ENCODE peak calls at places on chromosomes 6 and 20, in five cellular contexts. G, P, I, S and L are unnamed samples. For H3K4me1, the result is how much of the 10 kb centered on the place peaks cover.

GRCh38 chr6:17525637-17526036 is 74.5 kb upstream of the FAM8A1 start:
- DNase-seq in P (no peak), I (no peak), S (no peak), G (no peak), L (no peak)

GRCh38 chr6:164114656-164115055 is 700.1 kb downstream of the QKI start:
- DNase-seq in S (no peak), G (no peak), P (no peak), I (no peak), L (no peak)

GRCh38 chr6:36139991-36140710 is 9.8 kb downstream of the MAPK13 start:
- DNase-seq in S (no peak), I (no peak), P (no peak), G (no peak), L (no peak)

GRCh38 chr6:36099872-36100483 is 30.3 kb upstream of the MAPK13 start:
- DNase-seq in I (no peak), G (no peak), S (no peak), P (no peak), L (no peak)

GRCh38 chr6:42616716-42617115 is 52.9 kb downstream of the UBR2 start:
- DNase-seq in P (no peak), S (no peak), I (peak), G (no peak), L (no peak)

GRCh38 chr6:166736606-166737005 is 109.6 kb upstream of the RPS6KA2 start:
- DNase-seq in I (peak), G (no peak), S (no peak), P (no peak), L (no peak)

GRCh38 chr6:110629153-110629552 is 152.7 kb upstream of the SLC22A16 start:
- DNase-seq in P (no peak), G (no peak), S (no peak), I (no peak), L (no peak)

GRCh38 chr20:43721097-43721428 is 5.7 kb downstream of the GTSF1L start:
- DNase-seq in P (no peak), G (no peak), S (no peak), I (no peak), L (no peak)

GRCh38 chr6:169034523-169035167 is 219.0 kb downstream of the THBS2 start:
- DNase-seq in G (no peak), S (peak), I (peak), P (no peak), L (no peak)

GRCh38 chr6:38774933-38775707 is 60.0 kb downstream of the DNAH8 start:
- DNase-seq in G (no peak), P (no peak), I (no peak), S (no peak), L (no peak)

GRCh38 chr6:44342489-44342888 is at the start of gene SPATS1:
- DNase-seq in P (no peak), G (peak), S (no peak), I (no peak), L (no peak)

GRCh38 chr20:34994509-34995131 is 39.0 kb downstream of the MYH7B start:
- DNase-seq in I (no peak), P (no peak), S (no peak), G (no peak), L (no peak)

GRCh38 chr20:20655883-20656282 is 56.6 kb downstream of the RALGAPA2 start:
- DNase-seq in S (no peak), G (no peak), I (no peak), P (no peak), L (no peak)

GRCh38 chr20:31710423-31711250 is 12.0 kb downstream of the BCL2L1 start:
- DNase-seq in S (peak), G (no peak), P (peak), I (no peak), L (peak)

GRCh38 chr6:11367638-11368199 is 135.3 kb upstream of the NEDD9 start:
- DNase-seq in S (no peak), G (no peak), I (no peak), P (no peak), L (no peak)

GRCh38 chr6:11431455-11431937 is 106.1 kb upstream of the TMEM170B start:
- DNase-seq in I (no peak), G (no peak), S (no peak), P (no peak), L (no peak)

GRCh38 chr20:30594112-30594511 is 663.4 kb upstream of the DEFB115 start:
- DNase-seq in I (no peak), G (no peak), P (no peak), S (no peak), L (no peak)

GRCh38 chr20:52622086-52622485 is 350.1 kb upstream of the TSHZ2 start:
- DNase-seq in I (no peak), G (no peak), S (no peak), P (no peak), L (no peak)

GRCh38 chr6:125984311-125984710 is 2.0 kb upstream of the TRMT11 start:
- DNase-seq in I (peak), G (no peak), P (no peak), S (no peak), L (no peak)

GRCh38 chr20:24403410-24403809 is 66.0 kb upstream of the SYNDIG1 start:
- DNase-seq in P (no peak), I (no peak), G (no peak), S (no peak), L (no peak)

GRCh38 chr6:83369692-83370091 is 61.2 kb downstream of the ME1 start:
- DNase-seq in P (no peak), I (no peak), S (no peak), G (no peak), L (no peak)

GRCh38 chr6:98949589-98949988 is 1.8 kb upstream of the FBXL4 start:
- DNase-seq in S (no peak), I (no peak), P (no peak), G (no peak), L (no peak)

GRCh38 chr6:158654960-158655485 is 5.2 kb downstream of the SYTL3 start:
- DNase-seq in P (peak), G (no peak), I (peak), S (peak), L (no peak)

GRCh38 chr20:52826321-52826720 is 145.8 kb upstream of the TSHZ2 start:
- DNase-seq in G (no peak), S (no peak), P (no peak), I (no peak), L (no peak)

GRCh38 chr20:57165427-57166004 is 100.9 kb downstream of the BMP7 start:
- DNase-seq in S (no peak), G (no peak), I (no peak), P (no peak), L (no peak)

GRCh38 chr6:121437861-121438651 is 2.6 kb downstream of the GJA1 start:
- DNase-seq in P (peak), G (peak), I (peak), S (no peak), L (no peak)

GRCh38 chr6:103729658-103730057 is 1130.1 kb downstream of the HACE1 start:
- DNase-seq in S (no peak), I (no peak), G (no peak), P (no peak), L (no peak)

GRCh38 chr20:63279931-63280330 is 7.3 kb downstream of the ARFGAP1 start:
- DNase-seq in S (no peak), P (no peak), G (no peak), I (no peak), L (no peak)

GRCh38 chr20:1322511-1323245 is 6.3 kb downstream of the SDCBP2 start:
- DNase-seq in G (peak), P (peak), S (peak), I (peak), L (no peak)

GRCh38 chr6:133768656-133769295 is 120.1 kb upstream of the TCF21 start:
- DNase-seq in I (no peak), P (peak), G (peak), S (no peak), L (no peak)

GRCh38 chr6:88301888-88302768 is 136.0 kb upstream of the CNR1 start:
- DNase-seq in G (no peak), S (no peak), P (no peak), I (no peak), L (no peak)

DNA sequence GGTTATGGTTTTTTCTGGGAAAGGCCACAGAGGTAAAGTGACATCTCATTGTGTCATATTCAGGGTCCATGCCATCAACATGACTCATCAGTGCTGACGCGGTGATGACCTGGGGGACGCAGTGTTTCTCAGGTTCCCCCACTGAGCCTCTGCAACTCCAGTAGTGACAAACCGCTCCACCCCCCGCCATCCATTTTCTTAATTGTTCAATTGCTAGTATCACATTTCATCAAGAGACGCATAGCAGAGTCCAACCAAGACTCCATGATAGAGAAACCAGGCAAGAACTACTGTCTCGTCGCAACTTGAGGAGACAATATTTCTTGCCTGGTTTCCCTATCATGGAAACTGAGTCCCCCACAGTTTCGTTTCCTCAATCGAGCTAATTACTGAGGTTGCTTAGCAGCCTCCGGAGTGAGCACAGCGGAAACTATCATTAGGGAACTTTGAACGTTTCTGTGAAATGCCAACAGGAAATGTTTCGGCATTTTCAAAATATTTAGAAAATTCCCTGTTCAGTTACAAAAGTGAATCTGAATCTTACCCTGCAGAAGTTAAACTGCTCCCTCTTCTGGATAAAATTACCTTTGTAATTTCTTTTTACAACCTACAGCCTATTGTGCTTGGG is 12.2 kb upstream of the SERPINB1 start:
- DNase-seq in P (peak), I (peak), G (no peak), S (no peak), L (no peak)
- H3K4me3 ChIP-seq in P (peak), I (peak), G (peak), S (peak), L (peak)

GRCh38 chr6:118965843-118966242 is 30.9 kb upstream of the MCM9 start:
- DNase-seq in G (no peak), S (no peak), I (no peak), P (no peak), L (no peak)

GRCh38 chr6:118965354-118965753 is 30.4 kb upstream of the MCM9 start:
- DNase-seq in G (no peak), P (no peak), I (no peak), S (no peak), L (no peak)

GRCh38 chr6:118968416-118968815 is 33.5 kb upstream of the MCM9 start:
- DNase-seq in P (no peak), I (peak), G (no peak), S (no peak), L (no peak)

GRCh38 chr6:118970866-118971265 is 35.9 kb upstream of the MCM9 start:
- DNase-seq in I (no peak), P (no peak), G (no peak), S (no peak), L (no peak)

GRCh38 chr6:118967239-118967638 is 32.3 kb upstream of the MCM9 start:
- DNase-seq in I (no peak), G (no peak), S (no peak), P (no peak), L (no peak)
- H3K4me1 ChIP-seq in I (under half), G (under half), S (under half), P (under half), L (under half)

DNA sequence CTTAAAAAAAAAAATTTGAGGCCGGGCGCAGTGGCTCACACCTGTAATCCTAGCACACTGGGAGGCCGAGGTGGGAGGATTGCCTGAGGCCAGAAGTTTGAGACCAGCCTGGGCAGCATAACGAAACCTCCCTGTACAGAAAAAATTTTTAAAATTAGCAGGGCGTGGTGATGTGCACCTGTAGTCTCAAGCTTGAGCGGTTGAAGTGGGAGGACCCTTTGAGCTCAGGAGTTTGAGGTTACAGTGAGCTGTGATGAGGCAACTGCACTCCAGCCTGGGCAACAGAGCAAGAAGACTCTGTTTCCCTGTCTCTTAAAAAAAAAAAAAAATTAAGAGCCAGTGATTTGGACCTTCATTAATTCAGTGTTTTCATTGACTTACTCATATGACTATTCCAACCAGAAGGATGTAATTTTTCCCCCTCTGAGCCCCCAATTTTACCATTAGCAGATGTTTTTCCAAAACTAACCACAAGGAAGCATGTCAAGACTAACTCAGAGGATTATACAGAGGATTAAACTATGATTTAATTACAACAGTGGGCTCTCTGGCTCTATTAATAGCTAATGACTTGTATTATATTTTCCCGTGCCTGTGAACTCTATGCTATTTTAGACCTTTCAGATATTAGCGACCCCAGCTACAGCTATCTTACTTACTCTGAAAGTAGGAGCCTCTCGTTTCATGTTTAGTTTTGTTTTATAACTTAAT is 75.1 kb downstream of the ARID1B start:
- DNase-seq in P (no peak), G (no peak), S (no peak), I (no peak), L (no peak)
- H3K4me3 ChIP-seq in P (no peak), G (no peak), S (no peak), I (no peak), L (no peak)

GRCh38 chr6:15317251-15317650 is 71.4 kb downstream of the JARID2 start:
- DNase-seq in S (no peak), I (no peak), G (no peak), P (no peak), L (no peak)
- H3K4me1 ChIP-seq in S (under half), I (under half), G (under half), P (under half), L (under half)